ENCODE peak calls at places on chromosomes 16 and 17, in five cellular contexts. Y is effector memory CD8-positive, alpha-beta T cell; I is COR-L47; V is heart right ventricle; A is SHP77. C is an unnamed sample.

GRCh38 chr17:80187090-80187489 is 17.3 kb downstream of the CARD14 start:
- DNase-seq in Y (no peak), I (no peak), V (no peak), A (no peak), C (no peak)

GRCh38 chr16:31291376-31291775 is 31.6 kb downstream of the ITGAM start:
- DNase-seq in Y (no peak), I (no peak), V (no peak), A (no peak), C (no peak)

GRCh38 chr16:55735120-55735781 is 79.5 kb downstream of the SLC6A2 start:
- DNase-seq in Y (no peak), I (no peak), V (no peak), A (no peak), C (no peak)

GRCh38 chr17:81335388-81336157 is 40.5 kb upstream of the SLC38A10 start:
- DNase-seq in Y (no peak), I (no peak), V (no peak), A (no peak), C (no peak)

GRCh38 chr17:58301504-58302150 is 20.9 kb upstream of the MPO start:
- DNase-seq in Y (no peak), I (no peak), V (no peak), A (no peak), C (no peak)

GRCh38 chr16:49754495-49755290 is 101.2 kb downstream of the ZNF423 start:
- DNase-seq in Y (no peak), I (peak; percentile 72), V (peak; percentile 45), A (no peak), C (no peak)

GRCh38 chr17:77042688-77043330 is 98.0 kb upstream of the SEC14L1 start:
- DNase-seq in Y (no peak), I (peak; percentile 18), V (no peak), A (peak; percentile 48), C (no peak)

GRCh38 chr16:50235581-50235980 is 30.8 kb upstream of the ADCY7 start:
- DNase-seq in Y (no peak), I (no peak), V (no peak), A (no peak), C (no peak)

GRCh38 chr16:57188711-57189002 is 2.5 kb downstream of the RSPRY1 start:
- DNase-seq in Y (no peak), I (no peak), V (no peak), A (no peak), C (no peak)

GRCh38 chr17:31466096-31466495 is 74.6 kb downstream of the RAB11FIP4 start:
- DNase-seq in Y (no peak), I (no peak), V (no peak), A (no peak), C (no peak)

GRCh38 chr16:3019594-3020246 is 448 bp upstream of the TNFRSF12A start:
- DNase-seq in Y (no peak), I (no peak), V (no peak), A (no peak), C (no peak)

GRCh38 chr17:76805319-76805718 is 62.9 kb upstream of the MGAT5B start:
- DNase-seq in Y (no peak), I (no peak), V (no peak), A (no peak), C (no peak)

GRCh38 chr16:28218109-28218508 is 6.3 kb upstream of the XPO6 start:
- DNase-seq in Y (peak; percentile 62), I (no peak), V (no peak), A (peak; percentile 49), C (no peak)

GRCh38 chr17:79435296-79435695 is 175.6 kb downstream of the RBFOX3 start:
- DNase-seq in Y (no peak), I (no peak), V (no peak), A (no peak), C (no peak)

C was measured in coronary artery.